ENCODE peak calls at places on chromosomes 12 and 14, in nine cellular contexts. N is ovary, D is GM12891, Z is transverse colon, E is tibial nerve, F is A549, W is uterus, Y is NB4, J is HCT116. B is an unnamed sample.

GRCh38 chr14:20632448-20632830 is 9.1 kb downstream of the OR6S1 start:
- DNase-seq in N (no peak), D (no peak), Z (no peak), E (no peak), F (no peak), W (no peak), Y (peak; percentile 50), J (no peak), B (no peak)

GRCh38 chr12:58917699-58918334 is 2.5 kb downstream of the LRIG3 start:
- DNase-seq in N (no peak), D (no peak), Z (no peak), E (no peak), F (no peak), W (no peak), Y (no peak), J (no peak), B (no peak)

GRCh38 chr14:101458536-101459391 is 102.5 kb upstream of the DIO3 start:
- DNase-seq in N (peak; percentile 33), D (no peak), Z (no peak), E (no peak), F (no peak), W (no peak), Y (no peak), J (no peak), B (no peak)

GRCh38 chr12:68303850-68304249 is 28.3 kb downstream of the MDM1 start:
- DNase-seq in N (peak; percentile 35), D (no peak), Z (no peak), E (peak; percentile 14), F (no peak), W (peak; percentile 36), Y (no peak), J (no peak), B (no peak)

GRCh38 chr12:40921563-40922163 is 229.4 kb downstream of the CNTN1 start:
- DNase-seq in N (no peak), D (no peak), Z (no peak), E (no peak), F (peak; percentile 34), W (no peak), Y (peak; percentile 35), J (peak; percentile 12), B (no peak)

GRCh38 chr12:62720661-62721330 is 214.2 kb downstream of the PPM1H start:
- DNase-seq in N (no peak), D (no peak), Z (no peak), E (peak; percentile 67), F (no peak), W (no peak), Y (no peak), J (no peak), B (no peak)

GRCh38 chr14:94173885-94174621 is at the start of gene PPP4R4:
- DNase-seq in N (peak; percentile 98), D (peak; percentile 82), Z (peak; percentile 83), E (peak; percentile 29), F (peak; percentile 76), W (peak; percentile 86), Y (peak; percentile 91), J (peak; percentile 70), B (peak; percentile 74)

GRCh38 chr12:123986374-123986920 is 13.4 kb downstream of the ZNF664 start:
- DNase-seq in N (no peak), D (no peak), Z (no peak), E (no peak), F (no peak), W (no peak), Y (no peak), J (no peak), B (no peak)

GRCh38 chr12:124053855-124054254 is 80.8 kb downstream of the ZNF664 start:
- DNase-seq in N (peak; percentile 73), D (no peak), Z (peak; percentile 36), E (peak; percentile 54), F (peak; percentile 73), W (peak; percentile 69), Y (peak; percentile 54), J (peak; percentile 12), B (no peak)

GRCh38 chr12:104600790-104601739 is 144.3 kb downstream of the CHST11 start:
- DNase-seq in N (no peak), D (no peak), Z (no peak), E (no peak), F (no peak), W (no peak), Y (peak; percentile 38), J (no peak), B (no peak)

GRCh38 chr12:93670104-93670503 is 7.1 kb upstream of the CRADD start:
- DNase-seq in N (no peak), D (no peak), Z (no peak), E (no peak), F (no peak), W (no peak), Y (no peak), J (no peak), B (no peak)

GRCh38 chr14:106459971-106460730 is 933.8 kb downstream of the TMEM121 start:
- DNase-seq in N (no peak), D (peak; percentile 60), Z (peak; percentile 20), E (no peak), F (peak; percentile 21), W (no peak), Y (peak; percentile 21), J (no peak), B (peak; percentile 30)

GRCh38 chr12:67222302-67222701 is 46.9 kb upstream of the CAND1 start:
- DNase-seq in N (no peak), D (no peak), Z (no peak), E (no peak), F (peak; percentile 38), W (no peak), Y (peak; percentile 15), J (peak; percentile 4), B (no peak)

GRCh38 chr14:91323031-91323430 is 78.5 kb upstream of the GPR68 start:
- DNase-seq in N (no peak), D (no peak), Z (no peak), E (no peak), F (no peak), W (no peak), Y (no peak), J (no peak), B (no peak)

GRCh38 chr14:91325211-91325610 is 80.7 kb upstream of the GPR68 start:
- DNase-seq in N (no peak), D (no peak), Z (no peak), E (no peak), F (no peak), W (no peak), Y (no peak), J (no peak), B (no peak)

GRCh38 chr14:91324606-91324950 is 80.1 kb upstream of the GPR68 start:
- DNase-seq in N (no peak), D (no peak), Z (no peak), E (no peak), F (no peak), W (no peak), Y (no peak), J (no peak), B (no peak)

GRCh38 chr14:91322623-91323022 is 78.1 kb upstream of the GPR68 start:
- DNase-seq in N (no peak), D (no peak), Z (no peak), E (no peak), F (no peak), W (no peak), Y (no peak), J (no peak), B (no peak)

GRCh38 chr14:91323671-91324605 is 79.4 kb upstream of the GPR68 start:
- DNase-seq in N (peak; percentile 79), D (peak; percentile 68), Z (peak; percentile 91), E (peak; percentile 94), F (peak; percentile 67), W (peak; percentile 88), Y (peak; percentile 90), J (peak; percentile 18), B (peak; percentile 71)
- TF ChIP-seq POLR2A in N (no peak), D (no peak), Z (no peak), E (no peak), F (no peak), W (no peak), Y (no peak), J (no peak), B (no peak)

GRCh38 chr14:44897041-44897843 is 64.5 kb downstream of the KLHL28 start:
- DNase-seq in N (peak; percentile 99), D (peak; percentile 83), Z (peak; percentile 99), E (peak; percentile 99), F (peak; percentile 98), W (peak; percentile 98), Y (peak; percentile 97), J (peak; percentile 95), B (peak; percentile 75)
- TF ChIP-seq POLR2A in N (peak; percentile 63), D (no peak), Z (peak; percentile 84), E (peak; percentile 54), F (peak; percentile 85), W (peak; percentile 75), Y (peak; percentile 15), J (peak; percentile 38), B (peak; percentile 56)

GRCh38 chr14:58395815-58396626 is at the start of gene TOMM20L:
- DNase-seq in N (peak; percentile 55), D (peak; percentile 89), Z (peak; percentile 80), E (peak; percentile 29), F (peak; percentile 69), W (peak; percentile 70), Y (peak; percentile 87), J (peak; percentile 15), B (peak; percentile 28)
- TF ChIP-seq POLR2A in N (no peak), D (no peak), Z (peak; percentile 47), E (no peak), F (peak; percentile 17), W (peak; percentile 28), Y (peak; percentile 42), J (no peak), B (no peak)

GRCh38 chr14:65412881-65413738 is 580 bp downstream of the FUT8 start:
- DNase-seq in N (peak; percentile 10), D (no peak), Z (peak; percentile 77), E (peak; percentile 46), F (peak; percentile 77), W (peak; percentile 20), Y (peak; percentile 83), J (no peak), B (no peak)

GRCh38 chr14:65415613-65416012 is 3.1 kb downstream of the FUT8 start:
- DNase-seq in N (no peak), D (no peak), Z (no peak), E (no peak), F (no peak), W (no peak), Y (no peak), J (no peak), B (no peak)

GRCh38 chr14:65414961-65415589 is 2.5 kb downstream of the FUT8 start:
- DNase-seq in N (no peak), D (no peak), Z (no peak), E (peak; percentile 27), F (peak; percentile 29), W (no peak), Y (peak; percentile 46), J (no peak), B (no peak)

GRCh38 chr14:65412189-65412846 is at the start of gene FUT8:
- DNase-seq in N (peak; percentile 95), D (peak; percentile 61), Z (peak; percentile 96), E (peak; percentile 85), F (peak; percentile 96), W (peak; percentile 95), Y (peak; percentile 96), J (peak; percentile 88), B (peak; percentile 84)

DNA sequence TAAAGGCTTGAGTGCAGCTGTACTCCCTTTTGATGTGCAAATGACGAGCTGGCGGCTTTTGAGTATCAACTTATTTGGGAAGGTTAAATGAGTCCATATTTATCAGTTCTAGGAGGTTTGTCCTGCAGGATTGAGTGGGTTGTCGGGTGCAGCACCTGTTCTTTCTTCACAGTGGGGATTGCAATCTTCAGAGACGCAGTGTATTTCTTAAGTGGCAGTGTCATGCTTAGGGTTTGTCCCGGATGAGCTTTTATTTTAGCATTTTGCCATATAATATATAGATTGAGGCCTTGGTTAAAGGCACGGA is 1.2 kb downstream of the FUT8 start:
- DNase-seq in N (no peak), D (no peak), Z (no peak), E (peak; percentile 15), F (no peak), W (no peak), Y (no peak), J (no peak), B (no peak)
- TF ChIP-seq POLR2A in N (no peak), D (no peak), Z (no peak), E (no peak), F (no peak), W (no peak), Y (no peak), J (no peak), B (no peak)

B was measured in H54.